ENCODE peak calls at places on chromosomes 2 and 18, in ten cellular contexts. F, X, O, S, E, B, G, V, D and I are unnamed samples. For H3K4me1, the result is how much of the 10 kb centered on the place peaks cover.

GRCh38 chr2:37582911-37583310 is 88.5 kb downstream of the CDC42EP3 start:
- DNase-seq in F (no peak), B (no peak), X (no peak), O (no peak), E (no peak), V (no peak), G (no peak), S (no peak), D (no peak), I (no peak)

GRCh38 chr2:229372207-229372606 is 101.1 kb upstream of the PID1 start:
- DNase-seq in G (no peak), X (no peak), F (no peak), D (no peak), E (no peak), S (no peak), V (no peak), B (no peak), O (no peak), I (no peak)

GRCh38 chr2:97706112-97706511 is 7.3 kb upstream of the ZAP70 start:
- DNase-seq in V (no peak), F (no peak), O (no peak), E (no peak), G (no peak), B (no peak), D (no peak), X (no peak), S (no peak), I (no peak)

GRCh38 chr18:38483326-38483725 is 917.7 kb upstream of the CELF4 start:
- DNase-seq in E (no peak), V (no peak), D (no peak), S (no peak), X (no peak), B (no peak), G (no peak), O (no peak), F (no peak), I (no peak)

GRCh38 chr2:32425719-32426141 is 68.9 kb downstream of the BIRC6 start:
- DNase-seq in D (no peak), X (no peak), F (no peak), E (no peak), S (no peak), O (no peak), G (no peak), V (no peak), B (peak), I (no peak)

GRCh38 chr2:96984300-96984699 is 2.1 kb downstream of the FAM178B start:
- DNase-seq in D (no peak), X (no peak), E (no peak), B (no peak), G (peak), O (no peak), S (no peak), F (no peak), V (no peak), I (no peak)

GRCh38 chr18:45339819-45340550 is 275.3 kb upstream of the SLC14A2 start:
- DNase-seq in F (no peak), V (no peak), B (no peak), O (no peak), S (no peak), D (no peak), G (no peak), X (no peak), E (no peak), I (no peak)

GRCh38 chr18:30481871-30482270 is 560.7 kb downstream of the DSC3 start:
- DNase-seq in S (no peak), F (no peak), V (no peak), B (no peak), D (no peak), X (no peak), E (no peak), G (no peak), O (no peak), I (no peak)

GRCh38 chr2:227813562-227814353 is at the start of gene CCL20:
- DNase-seq in X (no peak), V (no peak), F (no peak), D (no peak), B (no peak), G (no peak), S (no peak), O (no peak), E (no peak), I (peak)
- TF ChIP-seq POLR2A in X (no peak), V (no peak), F (no peak), D (no peak), B (no peak), G (no peak), S (no peak), O (no peak), E (no peak), I (no peak)

DNA sequence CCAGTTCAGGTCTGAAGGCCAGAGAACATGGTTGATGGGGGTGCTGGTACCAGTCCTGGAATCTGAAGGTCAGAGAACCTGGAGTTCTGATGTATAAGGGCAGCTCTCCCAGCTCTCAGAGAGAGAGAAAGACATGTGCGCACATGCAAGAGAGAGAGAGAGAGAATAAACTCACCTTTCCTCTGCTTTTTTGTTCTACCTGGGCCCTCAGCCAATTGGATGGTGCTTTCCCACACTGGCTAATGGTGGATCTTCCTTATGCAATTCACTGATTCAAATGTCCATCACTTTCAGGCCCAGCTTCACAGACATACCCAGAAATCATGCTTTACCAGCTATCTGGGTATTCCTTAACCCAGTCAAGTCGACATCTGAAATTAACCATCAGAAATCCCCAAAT is 377.7 kb upstream of the MEX3C start:
- DNase-seq in D (no peak), F (no peak), V (no peak), O (no peak), B (no peak), X (no peak), E (no peak), G (no peak), S (no peak), I (no peak)
- H3K4me1 ChIP-seq in D (under half), F (under half), V (under half), O (under half), B (under half), X (under half), E (under half), G (under half), S (under half), I (under half)

GRCh38 chr2:85420743-85421705 is 2.5 kb downstream of the SH2D6 start:
- DNase-seq in S (peak), X (peak), D (no peak), G (peak), F (peak), O (peak), E (peak), B (peak), V (peak), I (peak)
- H3K4me3 ChIP-seq in S (no peak), X (no peak), D (no peak), G (peak), F (peak), O (peak), E (peak), B (no peak), V (no peak), I (peak)

DNA sequence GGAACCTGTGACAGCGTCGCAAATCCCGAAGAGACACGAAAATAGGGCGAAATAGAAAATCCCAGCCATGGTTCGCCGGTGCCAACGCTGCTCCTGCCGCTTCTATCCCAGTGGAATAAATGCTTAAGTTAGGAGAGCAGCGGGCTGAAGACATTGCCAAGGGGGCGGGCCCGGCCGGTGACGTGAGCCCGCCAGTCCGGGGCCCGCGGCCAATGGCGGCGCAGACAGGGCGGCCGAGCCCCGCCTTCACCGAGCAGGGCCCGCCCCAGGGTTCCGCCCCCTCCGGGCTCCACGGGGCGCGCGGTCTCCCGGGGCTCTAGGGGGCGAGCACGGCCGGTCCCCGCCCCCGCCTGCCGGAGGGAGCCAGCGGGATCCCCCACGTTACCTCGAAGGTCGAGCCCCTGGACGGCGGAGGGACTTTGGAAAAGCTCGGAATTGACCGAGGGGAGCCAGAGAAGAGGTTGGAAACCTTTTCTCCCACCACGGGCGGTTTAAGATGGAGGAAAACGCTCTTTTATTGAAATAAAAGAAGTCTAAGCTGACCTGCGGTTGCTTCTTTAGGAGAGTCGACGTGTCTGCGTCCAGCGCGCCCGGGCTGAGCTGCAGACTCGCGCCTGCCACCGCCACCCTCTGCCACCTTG is at the start of gene EPHA4:
- DNase-seq in B (peak), F (peak), D (peak), O (peak), V (peak), S (peak), X (peak), G (peak), E (peak), I (peak)
- TF ChIP-seq POLR2A in B (peak), F (no peak), D (no peak), O (no peak), V (no peak), S (peak), X (peak), G (no peak), E (no peak), I (peak)

DNA sequence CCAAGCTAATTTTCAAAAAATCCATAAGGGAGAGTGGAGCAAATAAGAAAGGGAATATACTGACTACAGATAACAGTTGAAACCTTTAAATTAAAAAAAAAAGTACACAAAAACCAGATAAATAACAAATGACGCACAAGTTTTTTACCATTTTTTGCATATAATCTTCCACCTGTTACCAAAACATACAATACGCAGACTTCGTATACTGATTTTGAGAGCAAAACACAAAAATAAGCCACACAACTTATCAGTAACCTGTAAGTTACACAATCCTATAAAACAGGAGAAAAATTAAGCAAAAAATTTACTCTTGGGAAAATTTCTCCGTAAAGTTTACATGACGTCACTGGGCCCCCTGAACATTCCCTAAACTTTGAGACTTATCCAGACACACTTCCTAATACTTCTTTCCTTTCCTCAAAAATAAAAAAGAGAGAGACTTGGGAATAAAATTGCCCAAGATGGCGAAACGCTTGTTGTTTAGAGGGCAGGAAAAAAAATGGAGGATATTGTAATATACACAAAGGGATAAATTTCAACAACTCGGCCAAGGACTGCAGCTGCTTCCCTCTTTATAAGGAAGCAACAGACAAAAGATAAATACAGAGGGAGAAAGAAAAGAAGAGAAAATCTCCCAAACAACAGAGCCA is 1.7 kb downstream of the BAZ2B start:
- DNase-seq in V (no peak), F (no peak), E (no peak), X (no peak), G (no peak), O (no peak), D (peak), B (peak), S (no peak), I (no peak)
- H3K4me1 ChIP-seq in V (under half), F (under half), E (under half), X (half or more), G (under half), O (under half), D (under half), B (under half), S (under half), I (under half)

GRCh38 chr2:231396058-231396821 is 730 bp downstream of the B3GNT7 start:
- DNase-seq in S (peak), G (no peak), E (no peak), X (no peak), V (no peak), O (no peak), F (no peak), D (no peak), B (no peak), I (no peak)
- H3K4me3 ChIP-seq in S (peak), G (peak), E (peak), X (peak), V (peak), O (peak), F (peak), D (peak), B (no peak), I (peak)

DNA sequence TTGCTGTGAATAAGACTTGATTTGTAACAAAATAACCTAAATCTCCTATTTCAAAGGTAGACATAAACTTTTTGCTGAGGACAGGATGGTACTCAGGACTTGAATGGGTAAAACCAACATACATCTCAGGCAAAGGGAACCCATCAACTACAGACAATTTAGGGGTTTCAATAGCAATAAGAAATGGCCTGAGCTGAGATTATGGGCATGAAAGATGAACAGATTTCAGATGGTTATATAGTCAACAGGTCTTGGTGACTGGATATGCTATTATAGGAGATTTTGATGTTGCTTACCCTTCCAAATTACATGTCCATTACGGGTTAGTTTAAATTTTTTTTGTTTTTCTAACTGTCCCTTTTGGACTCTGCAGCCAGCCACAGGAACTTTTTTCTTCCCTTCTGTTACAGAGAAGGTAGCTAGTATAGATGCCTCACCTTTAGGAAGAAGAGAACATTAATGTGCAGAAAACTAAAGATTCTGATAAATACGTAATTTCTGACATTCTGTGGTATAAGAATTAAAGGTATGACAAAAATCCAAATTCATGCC is 4.6 kb downstream of the RPS27A start:
- DNase-seq in D (no peak), V (no peak), B (no peak), E (no peak), X (no peak), S (no peak), F (no peak), O (no peak), G (no peak), I (no peak)
- TF ChIP-seq POLR2A in D (no peak), V (no peak), B (no peak), E (no peak), X (no peak), S (no peak), F (no peak), O (no peak), G (no peak), I (no peak)

GRCh38 chr2:218290316-218291261 is 1.7 kb downstream of the TMBIM1 start:
- DNase-seq in B (no peak), V (no peak), S (no peak), F (peak), X (no peak), E (no peak), O (no peak), D (no peak), G (peak), I (no peak)

GRCh38 chr2:218291318-218291933 is 877 bp downstream of the TMBIM1 start:
- DNase-seq in F (peak), O (no peak), V (no peak), B (peak), E (peak), G (peak), S (no peak), X (no peak), D (no peak), I (peak)

GRCh38 chr2:218291934-218292699 is at the start of gene TMBIM1:
- DNase-seq in F (peak), E (peak), G (peak), V (peak), B (peak), D (no peak), S (peak), X (peak), O (peak), I (peak)

GRCh38 chr2:218292700-218293014 is 354 bp upstream of the TMBIM1 start:
- DNase-seq in S (no peak), D (no peak), X (no peak), V (no peak), O (no peak), E (no peak), G (no peak), F (no peak), B (no peak), I (no peak)

GRCh38 chr2:218289639-218290315 is 2.5 kb downstream of the TMBIM1 start:
- DNase-seq in D (no peak), E (no peak), F (peak), V (no peak), S (peak), X (no peak), B (peak), G (no peak), O (no peak), I (no peak)
- H3K4me1 ChIP-seq in D (half or more), E (half or more), F (half or more), V (half or more), S (half or more), X (half or more), B (under half), G (half or more), O (under half), I (half or more)

GRCh38 chr2:216622526-216622925 is 10.7 kb upstream of the IGFBP2 start:
- DNase-seq in G (no peak), O (no peak), X (no peak), B (no peak), F (no peak), S (no peak), D (no peak), E (no peak), V (no peak), I (no peak)

GRCh38 chr2:216619411-216620393 is 13.5 kb upstream of the IGFBP2 start:
- DNase-seq in X (no peak), O (no peak), B (peak), E (no peak), F (no peak), V (no peak), D (no peak), S (no peak), G (no peak), I (no peak)

GRCh38 chr2:216618785-216619184 is 14.4 kb upstream of the IGFBP2 start:
- DNase-seq in V (no peak), B (no peak), O (no peak), F (no peak), S (no peak), X (no peak), G (no peak), D (no peak), E (no peak), I (no peak)

GRCh38 chr2:216620806-216621205 is 12.4 kb upstream of the IGFBP2 start:
- DNase-seq in B (peak), D (no peak), O (no peak), E (no peak), G (no peak), S (no peak), F (no peak), X (no peak), V (no peak), I (no peak)

GRCh38 chr2:216621292-216621691 is 11.9 kb upstream of the IGFBP2 start:
- DNase-seq in O (no peak), E (peak), D (no peak), X (no peak), V (no peak), S (no peak), G (no peak), B (no peak), F (no peak), I (no peak)
- H3K4me3 ChIP-seq in O (no peak), E (no peak), D (no peak), X (no peak), V (no peak), S (no peak), G (no peak), B (no peak), F (no peak), I (no peak)